ENCODE peak calls at places on chromosomes 12 and 14, in six cellular contexts. U is HS-5, B is bronchial epithelial cell, T is Right ventricle myocardium inferior, Z is pons, R is NCI-H1092. V is an unnamed sample.
A peak's percentile ranks its signal among the peaks of the same experiment; 100 is the strongest.

GRCh38 chr14:32150392-32150791 is 51.5 kb upstream of the RNU6-7 start:
- DNase-seq in U (no peak), B (no peak), T (no peak), Z (no peak), R (no peak), V (no peak)

GRCh38 chr12:17609152-17609551 is 480.8 kb downstream of the RERGL start:
- DNase-seq in U (peak; percentile 38), B (no peak), T (no peak), Z (no peak), R (no peak), V (no peak)

GRCh38 chr12:104213952-104214351 is 1.6 kb upstream of the TXNRD1 start:
- DNase-seq in U (peak; percentile 44), B (no peak), T (no peak), Z (peak; percentile 34), R (no peak), V (peak; percentile 10)

GRCh38 chr12:46649433-46649832 is 176.4 kb downstream of the SLC38A4 start:
- DNase-seq in U (no peak), B (no peak), T (no peak), Z (no peak), R (no peak), V (no peak)

GRCh38 chr12:113940357-113940756 is 25.8 kb downstream of the RBM19 start:
- DNase-seq in U (no peak), B (no peak), T (no peak), Z (no peak), R (no peak), V (no peak)

GRCh38 chr12:123142948-123143752 is 7.7 kb downstream of the PITPNM2 start:
- DNase-seq in U (no peak), B (no peak), T (no peak), Z (no peak), R (no peak), V (no peak)

GRCh38 chr12:27542628-27543027 is 18.6 kb downstream of the PPFIBP1 start:
- DNase-seq in U (peak; percentile 15), B (peak; percentile 93), T (no peak), Z (no peak), R (no peak), V (no peak)

GRCh38 chr12:65962921-65963883 is 138.9 kb downstream of the HMGA2 start:
- DNase-seq in U (no peak), B (no peak), T (peak; percentile 63), Z (no peak), R (no peak), V (no peak)

GRCh38 chr12:118404876-118405521 is 28.6 kb downstream of the SUDS3 start:
- DNase-seq in U (peak; percentile 53), B (peak; percentile 46), T (no peak), Z (peak; percentile 67), R (peak; percentile 15), V (peak; percentile 41)

GRCh38 chr14:106174206-106174605 is 647.8 kb downstream of the TMEM121 start:
- DNase-seq in U (no peak), B (no peak), T (peak; percentile 58), Z (no peak), R (no peak), V (no peak)

GRCh38 chr12:125218952-125219351 is 153.7 kb downstream of the AACS start:
- DNase-seq in U (peak; percentile 54), B (peak; percentile 9), T (no peak), Z (no peak), R (no peak), V (no peak)

GRCh38 chr14:100566119-100566518 is 21.1 kb downstream of the BEGAIN start:
- DNase-seq in U (no peak), B (no peak), T (no peak), Z (no peak), R (no peak), V (no peak)

GRCh38 chr12:997505-997904 is 6.5 kb downstream of the ERC1 start:
- DNase-seq in U (no peak), B (no peak), T (no peak), Z (no peak), R (no peak), V (no peak)

GRCh38 chr12:18224745-18225144 is 36.6 kb upstream of the PIK3C2G start:
- DNase-seq in U (no peak), B (peak; percentile 59), T (no peak), Z (peak; percentile 74), R (peak; percentile 7), V (peak; percentile 4)

V was measured in globus pallidus.